ENCODE peak calls at places on chromosomes 16 and 17, in seven cellular contexts. J is retinal pigment epithelial cell, I is mesenteric fat pad, A is gastrocnemius medialis, P is NCI-H1105 treated with DMSO at 0.1 percent for 48 hours, Y is amniotic stem cell, W is Caki2. V is an unnamed sample.

GRCh38 chr16:4988647-4989046 is 30.5 kb downstream of the SEC14L5 start:
- DNase-seq in W (no peak), A (no peak), P (no peak), J (no peak), I (no peak), Y (no peak), V (no peak)

GRCh38 chr17:7884581-7885356 is 3.8 kb upstream of the CHD3 start:
- DNase-seq in P (no peak), J (no peak), Y (no peak), W (no peak), A (no peak), I (no peak), V (no peak)

GRCh38 chr17:70503449-70503848 is 334.1 kb downstream of the KCNJ2 start:
- DNase-seq in Y (no peak), W (no peak), J (peak; percentile 21), A (no peak), P (no peak), I (no peak), V (no peak)

GRCh38 chr16:14240216-14240843 is 169.2 kb downstream of the MRTFB start:
- DNase-seq in J (no peak), I (no peak), Y (no peak), W (no peak), P (no peak), A (no peak), V (no peak)

GRCh38 chr17:76670020-76670707 is 26.6 kb upstream of the ST6GALNAC1 start:
- DNase-seq in A (no peak), Y (no peak), P (no peak), I (no peak), W (peak; percentile 38), J (no peak), V (no peak)

GRCh38 chr17:45384800-45385262 is 47.8 kb downstream of the ARHGAP27 start:
- DNase-seq in W (no peak), Y (no peak), A (no peak), I (no peak), J (no peak), P (no peak), V (no peak)

GRCh38 chr16:30874821-30875717 is 18.8 kb downstream of the BCL7C start:
- DNase-seq in W (peak; percentile 91), Y (peak; percentile 75), P (peak; percentile 88), J (peak; percentile 64), A (peak; percentile 84), I (peak; percentile 98), V (peak; percentile 85)

GRCh38 chr16:48622456-48623303 is 12.7 kb upstream of the N4BP1 start:
- DNase-seq in A (no peak), W (no peak), Y (no peak), P (no peak), I (peak; percentile 78), J (no peak), V (no peak)

GRCh38 chr16:58654456-58655214 is 25.0 kb upstream of the CNOT1 start:
- DNase-seq in J (no peak), A (no peak), I (no peak), P (no peak), W (no peak), Y (no peak), V (no peak)

GRCh38 chr16:622920-623280 is 7.9 kb upstream of the WFIKKN1 start:
- DNase-seq in J (no peak), P (no peak), I (no peak), Y (no peak), A (no peak), W (no peak), V (no peak)

GRCh38 chr17:68400404-68400735 is 56.9 kb downstream of the WIPI1 start:
- DNase-seq in P (no peak), J (no peak), A (no peak), W (no peak), Y (no peak), I (no peak), V (no peak)

GRCh38 chr17:45294506-45294905 is 22.3 kb downstream of the MAP3K14 start:
- DNase-seq in A (peak; percentile 79), P (no peak), J (peak; percentile 91), I (no peak), Y (peak; percentile 62), W (no peak), V (no peak)

GRCh38 chr17:19753049-19753444 is 4.9 kb upstream of the ALDH3A1 start:
- DNase-seq in Y (peak; percentile 69), A (peak; percentile 93), I (no peak), P (peak; percentile 64), W (peak; percentile 93), J (peak; percentile 77), V (no peak)

GRCh38 chr16:25199457-25199856 is 17.3 kb upstream of the AQP8 start:
- DNase-seq in P (no peak), W (no peak), Y (no peak), I (no peak), J (no peak), A (no peak), V (no peak)

GRCh38 chr17:7340179-7340578 is 3.9 kb downstream of the ACAP1 start:
- DNase-seq in A (no peak), W (no peak), Y (no peak), I (no peak), J (no peak), P (no peak), V (no peak)

GRCh38 chr16:86294535-86294934 is 215.8 kb upstream of the FOXF1 start:
- DNase-seq in I (peak; percentile 73), W (no peak), Y (no peak), J (no peak), P (no peak), A (no peak), V (no peak)

GRCh38 chr17:44309472-44309871 is 1.1 kb downstream of the RUNDC3A start:
- DNase-seq in J (no peak), Y (no peak), I (no peak), P (no peak), A (no peak), W (no peak), V (no peak)

GRCh38 chr16:28063047-28063521 is 430 bp downstream of the GSG1L start:
- DNase-seq in Y (no peak), W (no peak), A (no peak), P (no peak), I (no peak), J (no peak), V (no peak)

GRCh38 chr16:85653226-85653917 is 35.4 kb downstream of the GINS2 start:
- DNase-seq in J (no peak), Y (no peak), P (no peak), W (no peak), A (no peak), I (no peak), V (no peak)

GRCh38 chr17:50067996-50068395 is 12.1 kb downstream of the ITGA3 start:
- DNase-seq in Y (no peak), J (no peak), A (peak; percentile 50), I (no peak), W (no peak), P (no peak), V (no peak)

GRCh38 chr17:42543190-42544079 is 7.4 kb downstream of the NAGLU start:
- DNase-seq in W (no peak), Y (no peak), A (peak; percentile 53), P (no peak), I (no peak), J (no peak), V (no peak)

GRCh38 chr16:47045459-47045858 is 72.0 kb upstream of the DNAJA2 start:
- DNase-seq in Y (no peak), I (no peak), A (no peak), W (no peak), P (no peak), J (no peak), V (no peak)

GRCh38 chr17:47837401-47838039 is 3.6 kb downstream of the SCRN2 start:
- DNase-seq in A (no peak), P (no peak), J (no peak), Y (no peak), W (no peak), I (no peak), V (no peak)

GRCh38 chr17:40374965-40375498 is 10.5 kb upstream of the GJD3 start:
- DNase-seq in A (no peak), P (no peak), J (no peak), I (no peak), W (no peak), Y (no peak), V (no peak)

GRCh38 chr17:78812849-78813248 is 27.8 kb downstream of the USP36 start:
- DNase-seq in J (no peak), P (no peak), W (no peak), I (no peak), A (no peak), Y (no peak), V (no peak)

GRCh38 chr17:9202572-9202971 is 181.3 kb downstream of the NTN1 start:
- DNase-seq in Y (no peak), W (no peak), P (no peak), I (no peak), J (no peak), A (no peak), V (no peak)

GRCh38 chr16:72085002-72085401 is 8.4 kb downstream of the TXNL4B start:
- DNase-seq in I (no peak), W (no peak), J (no peak), P (no peak), A (no peak), Y (no peak), V (no peak)

GRCh38 chr16:30120340-30121105 is 2.5 kb downstream of the MAPK3 start:
- DNase-seq in I (no peak), A (no peak), J (no peak), W (no peak), P (no peak), Y (no peak), V (no peak)

GRCh38 chr16:89478576-89479221 is 11.7 kb downstream of the ANKRD11 start:
- DNase-seq in Y (no peak), A (no peak), I (no peak), W (peak; percentile 81), P (no peak), J (no peak), V (no peak)

GRCh38 chr17:44971776-44972483 is 3.8 kb upstream of the C1QL1 start:
- DNase-seq in P (no peak), Y (no peak), W (no peak), A (no peak), J (no peak), I (no peak), V (no peak)

GRCh38 chr17:7307686-7308624 is 527 bp downstream of the EIF5A start:
- DNase-seq in Y (no peak), W (peak; percentile 16), P (no peak), I (peak; percentile 92), A (peak; percentile 66), J (no peak), V (no peak)

GRCh38 chr16:54447606-54448440 is 161.2 kb upstream of the IRX3 start:
- DNase-seq in J (peak; percentile 27), Y (peak; percentile 83), A (no peak), P (no peak), I (no peak), W (peak; percentile 86), V (no peak)